ENCODE peak calls at places on chromosomes 4 and X, in six cellular contexts. C, Z, Y, T, I and K are unnamed samples.

GRCh38 chr4:67558493-67558892 is at the start of gene STAP1:
- DNase-seq in T (no peak), I (no peak), Z (peak; percentile 7), C (no peak), Y (no peak), K (no peak)

GRCh38 chr4:55722132-55722531 is 86.0 kb upstream of the NMU start:
- DNase-seq in Z (no peak), T (no peak), C (no peak), Y (no peak), I (no peak), K (no peak)

GRCh38 chr4:153585021-153585420 is 99.1 kb upstream of the TLR2 start:
- DNase-seq in Y (peak; percentile 51), I (no peak), T (no peak), C (no peak), Z (no peak), K (no peak)

GRCh38 chr4:48709920-48710319 is 70.2 kb downstream of the FRYL start:
- DNase-seq in T (no peak), Y (no peak), C (no peak), I (no peak), Z (no peak), K (no peak)

GRCh38 chrX:47991263-47992092 is 12.3 kb downstream of the ZNF182 start:
- DNase-seq in C (no peak), Y (peak; percentile 78), I (peak; percentile 86), Z (no peak), T (no peak), K (peak; percentile 83)

GRCh38 chrX:112866175-112866574 is 25.5 kb upstream of the AMOT start:
- DNase-seq in Z (no peak), T (no peak), Y (no peak), I (peak; percentile 40), C (no peak), K (no peak)

GRCh38 chr4:33649015-33649414 is 2595.3 kb downstream of the ARAP2 start:
- DNase-seq in C (no peak), Y (peak; percentile 66), T (no peak), I (peak; percentile 39), Z (peak; percentile 50), K (peak; percentile 8)

GRCh38 chr4:20043992-20044391 is 207.7 kb upstream of the SLIT2 start:
- DNase-seq in Z (no peak), T (no peak), I (peak; percentile 21), C (no peak), Y (no peak), K (no peak)

GRCh38 chrX:47608130-47608810 is 11.4 kb downstream of the SYN1 start:
- DNase-seq in Z (no peak), I (no peak), Y (no peak), C (no peak), T (no peak), K (no peak)

GRCh38 chrX:154004315-154004714 is 15.4 kb downstream of the IRAK1 start:
- DNase-seq in Y (no peak), Z (no peak), T (no peak), C (no peak), I (no peak), K (no peak)

GRCh38 chr4:24770111-24770584 is 25.2 kb upstream of the SOD3 start:
- DNase-seq in C (no peak), Y (peak; percentile 97), I (peak; percentile 96), Z (peak; percentile 44), T (no peak), K (peak; percentile 86)

GRCh38 chr4:91268913-91269312 is 1034.9 kb upstream of the GRID2 start:
- DNase-seq in C (no peak), Z (no peak), I (no peak), Y (no peak), T (no peak), K (no peak)

GRCh38 chr4:154490589-154491340 is 834 bp downstream of the DCHS2 start:
- DNase-seq in C (no peak), Z (no peak), T (no peak), Y (no peak), I (no peak), K (peak; percentile 6)

GRCh38 chrX:102930990-102931756 is 5.9 kb upstream of the RAB40AL start:
- DNase-seq in Y (no peak), T (no peak), Z (no peak), C (no peak), I (peak; percentile 17), K (no peak)

GRCh38 chr4:53551963-53552362 is 39.3 kb downstream of the LNX1 start:
- DNase-seq in Y (no peak), I (peak; percentile 37), T (no peak), Z (no peak), C (no peak), K (no peak)

GRCh38 chrX:150879855-150880807 is 18.3 kb downstream of the CD99L2 start:
- DNase-seq in I (peak; percentile 16), T (no peak), Z (peak; percentile 19), Y (no peak), C (no peak), K (no peak)

GRCh38 chr4:6493668-6494304 is 21.4 kb upstream of the PPP2R2C start:
- DNase-seq in Z (peak; percentile 55), I (peak; percentile 52), T (no peak), Y (no peak), C (no peak), K (peak; percentile 38)

GRCh38 chr4:55123791-55124190 is 1.6 kb downstream of the KDR start:
- DNase-seq in Z (no peak), T (no peak), Y (no peak), C (no peak), I (no peak), K (no peak)